ENCODE peak calls at places on chromosomes 5 and 9, in six cellular contexts. N is brain microvascular endothelial cell; C is T47D; L is NCI-H460; Z is anterior cingulate cortex; G is stimulated activated CD8-positive, alpha-beta memory T cell treated with anti-CD3 and anti-CD28 coated beads, Interleukin-2, amount 100 ng/mL, for 48 hours. X is an unnamed sample.

GRCh38 chr5:31935702-31936347 is 238.3 kb downstream of the GOLPH3 start:
- DNase-seq in N (no peak), L (no peak), G (no peak), Z (no peak), C (peak; percentile 88), X (no peak)

GRCh38 chr9:17843236-17843635 is 264.4 kb downstream of the SH3GL2 start:
- DNase-seq in G (no peak), N (no peak), Z (no peak), L (no peak), C (no peak), X (no peak)

GRCh38 chr5:115627295-115627825 is 1.5 kb upstream of the TMED7 start:
- DNase-seq in G (no peak), L (no peak), N (peak; percentile 28), Z (no peak), C (no peak), X (no peak)

GRCh38 chr9:126763130-126763764 is 41.6 kb upstream of the ZBTB43 start:
- DNase-seq in C (peak; percentile 39), Z (no peak), G (no peak), N (no peak), L (no peak), X (no peak)

GRCh38 chr5:80755634-80756033 is 100.9 kb upstream of the DHFR start:
- DNase-seq in C (no peak), G (no peak), Z (no peak), N (no peak), L (no peak), X (no peak)

GRCh38 chr9:92759990-92760893 is 4.4 kb downstream of the BICD2 start:
- DNase-seq in C (no peak), Z (no peak), L (no peak), N (no peak), G (no peak), X (no peak)

GRCh38 chr5:176155882-176156497 is 82.2 kb upstream of the SIMC1 start:
- DNase-seq in G (no peak), Z (no peak), L (no peak), C (no peak), N (no peak), X (no peak)

GRCh38 chr5:169050146-169050571 is 250.8 kb downstream of the SLIT3 start:
- DNase-seq in G (no peak), C (peak; percentile 31), L (no peak), Z (no peak), N (no peak), X (no peak)

GRCh38 chr5:40911278-40911677 is 2.0 kb downstream of the C7 start:
- DNase-seq in C (no peak), G (no peak), L (no peak), Z (no peak), N (no peak), X (no peak)

GRCh38 chr9:114624656-114625055 is 13.6 kb downstream of the TMEM268 start:
- DNase-seq in G (no peak), L (no peak), Z (no peak), N (no peak), C (peak; percentile 92), X (no peak)

GRCh38 chr5:153404747-153405146 is 85.7 kb upstream of the GRIA1 start:
- DNase-seq in Z (no peak), G (no peak), L (no peak), N (no peak), C (no peak), X (no peak)

GRCh38 chr5:90221947-90222346 is 187.6 kb downstream of the CETN3 start:
- DNase-seq in L (no peak), G (no peak), C (peak; percentile 93), Z (no peak), N (peak; percentile 42), X (no peak)

GRCh38 chr5:143174714-143175398 is 228.6 kb downstream of the NR3C1 start:
- DNase-seq in N (no peak), Z (no peak), L (no peak), C (no peak), G (no peak), X (no peak)

GRCh38 chr5:133149333-133149732 is 97.5 kb downstream of the HSPA4 start:
- DNase-seq in G (no peak), N (no peak), L (no peak), Z (no peak), C (no peak), X (no peak)

GRCh38 chr5:96278995-96279394 is 154.1 kb downstream of the PCSK1 start:
- DNase-seq in N (no peak), L (no peak), Z (no peak), C (no peak), G (no peak), X (no peak)

GRCh38 chr5:94693043-94693822 is 74.8 kb downstream of the SLF1 start:
- DNase-seq in N (peak; percentile 74), G (no peak), C (peak; percentile 65), L (peak; percentile 86), Z (no peak), X (peak; percentile 6)

GRCh38 chr5:116343961-116344360 is 230.7 kb downstream of the SEMA6A start:
- DNase-seq in N (no peak), L (no peak), Z (no peak), C (peak; percentile 1), G (no peak), X (no peak)

GRCh38 chr9:129446828-129447550 is 173.9 kb downstream of the C9orf50 start:
- DNase-seq in G (no peak), Z (peak; percentile 42), L (no peak), C (no peak), N (no peak), X (no peak)

GRCh38 chr9:122145462-122145861 is 14.1 kb downstream of the NDUFA8 start:
- DNase-seq in G (no peak), Z (no peak), C (no peak), L (no peak), N (no peak), X (no peak)

GRCh38 chr5:112316006-112316405 is 103.1 kb downstream of the EPB41L4A start:
- DNase-seq in L (no peak), Z (no peak), C (peak; percentile 23), G (no peak), N (no peak), X (no peak)

GRCh38 chr5:61311836-61312808 is 19.9 kb upstream of the ZSWIM6 start:
- DNase-seq in C (no peak), L (peak; percentile 70), G (no peak), Z (no peak), N (peak; percentile 75), X (no peak)

GRCh38 chr5:139848508-139849100 is 53.0 kb downstream of the PSD2 start:
- DNase-seq in N (no peak), L (no peak), G (peak; percentile 8), C (no peak), Z (no peak), X (no peak)

GRCh38 chr5:158660726-158661125 is 439.0 kb downstream of the EBF1 start:
- DNase-seq in N (peak; percentile 56), L (no peak), Z (no peak), G (no peak), C (no peak), X (no peak)

GRCh38 chr9:76926324-76926731 is 20.4 kb upstream of the PRUNE2 start:
- DNase-seq in L (no peak), G (no peak), N (peak; percentile 83), C (no peak), Z (no peak), X (no peak)

GRCh38 chr5:150057052-150057451 is 29.3 kb downstream of the CSF1R start:
- DNase-seq in C (peak; percentile 18), L (no peak), N (no peak), Z (no peak), G (no peak), X (no peak)

GRCh38 chr9:93598647-93599241 is 22.4 kb downstream of the PHF2 start:
- DNase-seq in G (no peak), C (no peak), N (no peak), L (no peak), Z (no peak), X (no peak)

GRCh38 chr5:115460476-115460875 is 84.1 kb downstream of the FEM1C start:
- DNase-seq in G (no peak), N (peak; percentile 70), Z (no peak), L (peak; percentile 26), C (no peak), X (no peak)

GRCh38 chr9:75071530-75072122 is 16.3 kb downstream of the NMRK1 start:
- DNase-seq in Z (no peak), N (no peak), C (no peak), L (no peak), G (peak; percentile 20), X (no peak)

GRCh38 chr9:70594546-70594945 is 180.1 kb upstream of the KLF9 start:
- DNase-seq in G (no peak), N (no peak), L (no peak), C (no peak), Z (no peak), X (no peak)

GRCh38 chr5:90626493-90626892 is 67.9 kb downstream of the ADGRV1 start:
- DNase-seq in L (no peak), Z (no peak), G (no peak), C (no peak), N (no peak), X (no peak)

GRCh38 chr9:136526625-136527066 is 19.2 kb downstream of the NOTCH1 start:
- DNase-seq in N (no peak), L (no peak), Z (peak; percentile 58), C (no peak), G (no peak), X (peak; percentile 70)

GRCh38 chr5:52735139-52735538 is 52.6 kb upstream of the ITGA1 start:
- DNase-seq in N (peak; percentile 54), L (no peak), C (no peak), Z (no peak), G (no peak), X (no peak)

GRCh38 chr5:59346987-59347386 is 546.5 kb downstream of the PDE4D start:
- DNase-seq in C (no peak), L (no peak), G (no peak), N (no peak), Z (no peak), X (no peak)

GRCh38 chr5:146675700-146676099 is 159.7 kb upstream of the GPR151 start:
- DNase-seq in C (no peak), N (no peak), G (no peak), L (no peak), Z (no peak), X (no peak)

GRCh38 chr5:170154297-170154696 is 48.6 kb downstream of the FOXI1 start:
- DNase-seq in L (no peak), N (no peak), Z (no peak), G (no peak), C (no peak), X (no peak)

X was measured in HuH-7.